ENCODE peak calls at places on chromosomes 6 and 20, in six cellular contexts. H is A549, E is GM23338, W is mammary epithelial cell, B is adrenal gland, D is GM12878. O is an unnamed sample.

GRCh38 chr20:22312744-22313346 is 271.5 kb downstream of the FOXA2 start:
- DNase-seq in H (peak), E (peak), W (peak), B (no peak), D (no peak), O (no peak)

GRCh38 chr6:17001188-17001587 is 100.7 kb upstream of the STMND1 start:
- DNase-seq in H (no peak), E (no peak), W (no peak), B (no peak), D (no peak), O (no peak)

GRCh38 chr6:21263531-21264287 is 329.8 kb upstream of the SOX4 start:
- DNase-seq in H (no peak), E (no peak), W (peak), B (no peak), D (peak), O (no peak)

GRCh38 chr20:12098411-12098810 is 180.7 kb downstream of the BTBD3 start:
- DNase-seq in H (no peak), E (no peak), W (no peak), B (no peak), D (no peak), O (no peak)

GRCh38 chr6:169296170-169296569 is 42.5 kb upstream of the THBS2 start:
- DNase-seq in H (no peak), E (no peak), W (peak), B (no peak), D (no peak), O (no peak)

GRCh38 chr6:39881851-39882566 is 52.3 kb downstream of the MOCS1 start:
- DNase-seq in H (no peak), E (no peak), W (no peak), B (no peak), D (no peak), O (no peak)

GRCh38 chr20:3090565-3090964 is 6.0 kb upstream of the AVP start:
- DNase-seq in H (no peak), E (no peak), W (no peak), B (no peak), D (no peak), O (no peak)

GRCh38 chr6:19417713-19418112 is 419.5 kb upstream of the ID4 start:
- DNase-seq in H (peak), E (no peak), W (peak), B (no peak), D (no peak), O (no peak)

GRCh38 chr6:28643017-28643740 is 117.5 kb downstream of the GPX5 start:
- DNase-seq in H (peak), E (peak), W (peak), B (no peak), D (peak), O (no peak)

GRCh38 chr6:166156942-166157341 is 10.7 kb downstream of the TBXT start:
- DNase-seq in H (peak), E (peak), W (no peak), B (no peak), D (no peak), O (no peak)

GRCh38 chr6:37860226-37860839 is 40.8 kb downstream of the ZFAND3 start:
- DNase-seq in H (peak), E (peak), W (no peak), B (no peak), D (no peak), O (no peak)

GRCh38 chr6:147642458-147642857 is 134.0 kb downstream of the SAMD5 start:
- DNase-seq in H (no peak), E (no peak), W (peak), B (no peak), D (no peak), O (no peak)

GRCh38 chr20:50310673-50311051 is 120.0 kb downstream of the CEBPB start:
- DNase-seq in H (no peak), E (no peak), W (no peak), B (no peak), D (no peak), O (no peak)

GRCh38 chr6:139905404-139906052 is 531.1 kb upstream of the CITED2 start:
- DNase-seq in H (no peak), E (no peak), W (no peak), B (no peak), D (no peak), O (no peak)

GRCh38 chr6:45880139-45880538 is 135.5 kb downstream of the CLIC5 start:
- DNase-seq in H (no peak), E (no peak), W (no peak), B (no peak), D (no peak), O (peak)

GRCh38 chr6:168332020-168332419 is 12.4 kb upstream of the DACT2 start:
- DNase-seq in H (no peak), E (peak), W (no peak), B (no peak), D (no peak), O (no peak)

GRCh38 chr20:63711085-63711645 is 3.3 kb downstream of the ZGPAT start:
- DNase-seq in H (no peak), E (no peak), W (no peak), B (peak), D (no peak), O (no peak)

GRCh38 chr20:35503841-35504460 is 25.5 kb downstream of the C20orf173 start:
- DNase-seq in H (no peak), E (no peak), W (no peak), B (peak), D (no peak), O (peak)

GRCh38 chr20:52497731-52498130 is 306.2 kb upstream of the ZFP64 start:
- DNase-seq in H (no peak), E (no peak), W (no peak), B (no peak), D (no peak), O (no peak)

GRCh38 chr6:73134588-73134987 is 90.7 kb downstream of the KHDC1L start:
- DNase-seq in H (peak), E (peak), W (no peak), B (no peak), D (no peak), O (no peak)

GRCh38 chr6:109687271-109687721 is 3.7 kb downstream of the AK9 start:
- DNase-seq in H (no peak), E (no peak), W (peak), B (no peak), D (no peak), O (no peak)

GRCh38 chr20:63223121-63223825 is 7.3 kb upstream of the YTHDF1 start:
- DNase-seq in H (peak), E (peak), W (no peak), B (no peak), D (no peak), O (no peak)

GRCh38 chr6:138489846-138490245 is 9.4 kb downstream of the NHSL1 start:
- DNase-seq in H (no peak), E (no peak), W (no peak), B (no peak), D (no peak), O (no peak)

GRCh38 chr6:138188278-138188923 is 26.7 kb downstream of the ARFGEF3 start:
- DNase-seq in H (no peak), E (no peak), W (peak), B (no peak), D (no peak), O (no peak)

GRCh38 chr6:84492246-84493135 is 265.0 kb upstream of the CEP162 start:
- DNase-seq in H (no peak), E (no peak), W (no peak), B (no peak), D (no peak), O (no peak)

GRCh38 chr20:14673164-14673563 is 335.8 kb upstream of the FLRT3 start:
- DNase-seq in H (peak), E (no peak), W (no peak), B (no peak), D (no peak), O (no peak)

GRCh38 chr20:46559685-46560440 is 9.4 kb upstream of the OCSTAMP start:
- DNase-seq in H (no peak), E (no peak), W (no peak), B (no peak), D (no peak), O (no peak)

GRCh38 chr6:30447237-30447636 is 42.1 kb upstream of the HLA-E start:
- DNase-seq in H (peak), E (peak), W (no peak), B (no peak), D (no peak), O (no peak)

GRCh38 chr6:111185954-111186353 is 98.7 kb downstream of the SLC16A10 start:
- DNase-seq in H (no peak), E (no peak), W (no peak), B (no peak), D (no peak), O (no peak)

GRCh38 chr20:63009044-63009961 is 2.5 kb upstream of the BHLHE23 start:
- DNase-seq in H (peak), E (peak), W (peak), B (peak), D (peak), O (peak)

GRCh38 chr20:31915491-31916280 is 36.2 kb downstream of the PDRG1 start:
- DNase-seq in H (no peak), E (no peak), W (no peak), B (no peak), D (no peak), O (no peak)
- H3K27ac ChIP-seq in H (no peak), E (no peak), W (no peak), B (no peak), D (no peak), O (no peak)

GRCh38 chr6:56671160-56671559 is 28.5 kb upstream of the DST start:
- DNase-seq in H (no peak), E (no peak), W (no peak), B (no peak), D (no peak), O (no peak)
- TF ChIP-seq CTCF in H (no peak), E (no peak), W (peak), B (no peak), D (no peak), O (no peak)

GRCh38 chr6:121652726-121653623 is 217.5 kb downstream of the GJA1 start:
- DNase-seq in H (peak), E (no peak), W (peak), B (peak), D (no peak), O (no peak)
- H3K27ac ChIP-seq in H (peak), E (no peak), W (no peak), B (no peak), D (no peak), O (peak)

GRCh38 chr20:44495257-44495656 is 19.6 kb downstream of the TTPAL start:
- DNase-seq in H (peak), E (no peak), W (peak), B (no peak), D (no peak), O (no peak)

GRCh38 chr20:44494681-44495080 is 19.0 kb downstream of the TTPAL start:
- DNase-seq in H (no peak), E (no peak), W (no peak), B (peak), D (no peak), O (no peak)

GRCh38 chr20:44491635-44492395 is 16.1 kb downstream of the TTPAL start:
- DNase-seq in H (no peak), E (no peak), W (no peak), B (peak), D (no peak), O (no peak)

GRCh38 chr20:44495802-44496481 is 20.3 kb downstream of the TTPAL start:
- DNase-seq in H (peak), E (no peak), W (peak), B (no peak), D (no peak), O (no peak)

DNA sequence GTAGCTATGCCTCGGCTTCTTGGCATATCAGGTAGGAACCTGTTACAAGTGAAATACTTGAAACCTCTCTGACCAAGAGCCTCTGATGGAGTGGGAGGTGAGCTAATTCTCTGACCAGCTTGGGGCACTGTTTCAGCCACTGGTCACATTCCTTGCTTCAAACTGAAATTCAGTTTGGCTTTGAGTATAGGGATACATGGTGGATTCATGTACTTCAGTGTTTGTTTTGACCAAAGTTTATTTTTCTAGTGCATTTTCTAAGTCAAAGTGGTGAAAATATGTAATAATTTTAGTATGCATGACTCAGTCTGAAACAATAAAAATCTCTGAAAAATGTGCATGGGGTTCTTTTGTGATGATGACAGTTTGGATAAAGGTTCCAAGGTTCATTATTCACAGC is 18.6 kb downstream of the TTPAL start:
- DNase-seq in H (peak), E (no peak), W (peak), B (no peak), D (no peak), O (no peak)
- TF ChIP-seq CTCF in H (no peak), E (no peak), W (no peak), B (no peak), D (no peak), O (no peak)

DNA sequence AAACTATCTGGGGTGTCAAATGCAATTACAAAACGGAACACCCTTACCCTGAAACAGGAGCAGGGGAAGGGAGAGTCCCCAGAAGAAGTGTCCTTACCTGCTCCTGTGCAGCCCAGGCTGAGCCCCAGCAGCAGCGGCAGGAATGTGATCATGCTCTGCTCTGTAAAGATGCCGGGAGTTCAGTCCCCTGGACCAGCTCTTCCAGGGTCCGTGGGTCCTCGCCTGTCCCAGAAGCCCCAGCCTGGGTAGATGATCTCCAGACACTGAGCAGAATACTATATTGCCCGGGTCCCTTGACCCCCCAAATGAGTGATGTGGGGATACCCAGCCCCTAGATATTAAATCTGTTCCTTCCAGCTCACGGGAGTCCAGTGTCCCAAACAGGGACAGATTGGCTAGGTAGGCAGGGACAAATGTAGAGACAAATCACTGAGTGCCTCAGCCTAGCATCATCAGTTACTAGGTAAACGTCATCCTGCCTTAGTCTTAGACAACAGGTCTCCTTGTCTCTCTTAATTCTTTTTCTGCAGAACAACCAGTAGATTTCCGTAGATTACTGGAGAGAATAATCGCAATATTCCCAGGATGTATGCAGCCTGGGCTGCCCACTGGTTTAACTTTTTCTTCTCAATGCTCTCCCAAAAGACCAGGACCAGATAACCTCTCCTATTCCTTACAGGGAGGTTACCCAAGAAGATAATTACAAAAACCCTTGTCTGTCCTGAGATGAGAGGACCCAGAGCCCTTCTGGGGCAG is at the start of gene HLA-DMB:
- DNase-seq in H (peak), E (peak), W (peak), B (peak), D (peak), O (no peak)
- H3K27ac ChIP-seq in H (peak), E (peak), W (no peak), B (peak), D (peak), O (peak)

O was measured in left ventricle myocardium inferior.